ENCODE peak calls at places on chromosomes 13 and 19, in four cellular contexts. Z, A, Y and Q are unnamed samples.

GRCh38 chr19:41868120-41868988 is 8.3 kb downstream of the RPS19 start:
- DNase-seq in Z (no peak), A (no peak), Y (no peak), Q (no peak)

GRCh38 chr13:46687810-46688209 is 109.2 kb downstream of the ESD start:
- DNase-seq in Z (peak), A (no peak), Y (peak), Q (peak)

GRCh38 chr19:52273301-52273700 is 3.9 kb downstream of the ZNF766 start:
- DNase-seq in Z (no peak), A (no peak), Y (no peak), Q (no peak)

GRCh38 chr13:99862243-99862642 is 109.3 kb downstream of the ZIC5 start:
- DNase-seq in Z (no peak), A (no peak), Y (no peak), Q (no peak)

GRCh38 chr13:24822640-24823039 is 58.7 kb downstream of the RNF17 start:
- DNase-seq in Z (no peak), A (no peak), Y (no peak), Q (no peak)

GRCh38 chr19:18942692-18943091 is 1.7 kb upstream of the HOMER3 start:
- DNase-seq in Z (no peak), A (no peak), Y (no peak), Q (no peak)

GRCh38 chr19:55082023-55082851 is 6.6 kb downstream of the EPS8L1 start:
- DNase-seq in Z (no peak), A (no peak), Y (peak), Q (peak)

GRCh38 chr13:114222461-114222968 is 12.2 kb upstream of the CDC16 start:
- DNase-seq in Z (no peak), A (no peak), Y (peak), Q (no peak)

GRCh38 chr19:16351133-16351809 is 26.6 kb downstream of the KLF2 start:
- DNase-seq in Z (no peak), A (peak), Y (no peak), Q (no peak)

GRCh38 chr13:104011505-104012270 is 945.5 kb upstream of the SLC10A2 start:
- DNase-seq in Z (no peak), A (no peak), Y (no peak), Q (peak)

GRCh38 chr13:72536668-72537399 is 190.6 kb downstream of the MZT1 start:
- DNase-seq in Z (no peak), A (no peak), Y (peak), Q (no peak)

GRCh38 chr19:1587872-1588271 is 4.8 kb downstream of the MBD3 start:
- DNase-seq in Z (peak), A (no peak), Y (no peak), Q (no peak)

GRCh38 chr13:27667946-27668345 is 46.3 kb downstream of the POLR1D start:
- DNase-seq in Z (no peak), A (no peak), Y (no peak), Q (no peak)

GRCh38 chr13:102948006-102948405 is 102.2 kb downstream of the ERCC5 start:
- DNase-seq in Z (no peak), A (no peak), Y (peak), Q (no peak)

GRCh38 chr19:35805518-35806102 is 7.0 kb downstream of the PRODH2 start:
- DNase-seq in Z (no peak), A (no peak), Y (no peak), Q (no peak)

GRCh38 chr19:40524133-40524549 is 52.5 kb upstream of the SHKBP1 start:
- DNase-seq in Z (no peak), A (no peak), Y (no peak), Q (no peak)

GRCh38 chr19:19997656-19998268 is 41.5 kb downstream of the ZNF682 start:
- DNase-seq in Z (no peak), A (no peak), Y (no peak), Q (peak)

GRCh38 chr19:32475393-32475792 is 69.8 kb downstream of the DPY19L3 start:
- DNase-seq in Z (no peak), A (no peak), Y (no peak), Q (no peak)

GRCh38 chr13:113005076-113005865 is 36.3 kb downstream of the MCF2L start:
- DNase-seq in Z (no peak), A (no peak), Y (no peak), Q (no peak)

GRCh38 chr13:87524775-87525174 is 146.4 kb upstream of the SLITRK5 start:
- DNase-seq in Z (no peak), A (no peak), Y (no peak), Q (no peak)

GRCh38 chr13:100675660-100676129 is 1.1 kb upstream of the TMTC4 start:
- DNase-seq in Z (no peak), A (no peak), Y (no peak), Q (no peak)

GRCh38 chr13:102504002-102504401 is 92.8 kb upstream of the TPP2 start:
- DNase-seq in Z (no peak), A (no peak), Y (no peak), Q (no peak)

GRCh38 chr13:75938811-75939525 is 302.8 kb downstream of the LMO7 start:
- DNase-seq in Z (no peak), A (no peak), Y (peak), Q (no peak)

GRCh38 chr13:48600374-48601364 is 53.1 kb upstream of the CYSLTR2 start:
- DNase-seq in Z (peak), A (peak), Y (peak), Q (no peak)

DNA sequence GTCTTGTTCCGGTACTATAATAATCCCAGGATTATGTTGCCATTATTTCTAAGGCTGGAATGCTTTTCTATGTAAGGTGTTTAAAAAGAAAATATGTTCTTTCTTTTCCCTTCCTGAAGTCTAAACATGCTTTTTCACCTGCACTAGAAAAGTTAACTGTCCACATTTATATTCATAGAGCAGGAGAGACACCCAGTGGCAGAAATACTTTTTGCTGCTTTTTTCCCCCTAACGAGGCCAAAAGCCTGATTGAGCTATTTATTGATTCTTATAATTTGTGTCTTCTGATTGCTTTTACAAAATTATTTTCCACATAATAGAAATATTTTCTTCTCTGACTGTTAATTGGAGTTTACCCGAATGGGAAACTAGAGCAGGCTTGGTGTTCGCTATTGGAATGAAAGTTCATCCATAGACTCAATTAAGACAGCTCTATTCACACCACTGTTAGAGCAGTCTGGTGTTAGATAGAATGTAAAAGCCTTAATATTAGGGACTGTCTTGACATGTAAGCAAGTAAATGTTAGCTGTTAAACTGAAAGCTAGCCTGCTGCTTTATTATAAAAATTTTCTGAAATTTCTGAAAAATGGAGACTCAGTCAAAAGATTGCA is 15.8 kb downstream of the GPR180 start:
- DNase-seq in Z (no peak), A (peak), Y (peak), Q (no peak)
- TF ChIP-seq CTCF in Z (peak), A (peak), Y (peak), Q (peak)

GRCh38 chr19:10001899-10002298 is 8.4 kb downstream of the COL5A3 start:
- DNase-seq in Z (no peak), A (peak), Y (peak), Q (peak)
- TF ChIP-seq CTCF in Z (peak), A (peak), Y (peak), Q (peak)

GRCh38 chr13:37602743-37603381 is 4.3 kb upstream of the POSTN start:
- DNase-seq in Z (no peak), A (peak), Y (peak), Q (no peak)
- TF ChIP-seq CTCF in Z (peak), A (peak), Y (peak), Q (peak)

GRCh38 chr19:45114116-45114515 is 21.1 kb downstream of the PPP1R37 start:
- DNase-seq in Z (no peak), A (no peak), Y (no peak), Q (no peak)
- TF ChIP-seq CTCF in Z (no peak), A (no peak), Y (no peak), Q (no peak)